ENCODE peak calls at places on chromosomes 6 and 20, in eight cellular contexts. One of them, this sample, is unnamed.

GRCh38 chr6:17630511-17631073 is 30.5 kb downstream of the FAM8A1 start:
- ATAC-seq in heart left ventricle: no peak
- ATAC-seq in T-cell: no peak
- ATAC-seq in mucosa of descending colon: peak; percentile 28
- ATAC-seq in CD4-positive, alpha-beta T cell: no peak
- ATAC-seq in pancreas: no peak
- ATAC-seq in right cardiac atrium: no peak
- ATAC-seq in activated CD4-positive, CD25-positive, alpha-beta regulatory T cell treated with anti-CD3 and anti-CD28 coated beads, Interleukin-2, amount 50 U/mL, for 24 hours: no peak
- ATAC-seq in this sample: no peak

GRCh38 chr20:52145587-52145986 is 46.0 kb downstream of the ZFP64 start:
- ATAC-seq in heart left ventricle: no peak
- ATAC-seq in T-cell: no peak
- ATAC-seq in mucosa of descending colon: no peak
- ATAC-seq in CD4-positive, alpha-beta T cell: no peak
- ATAC-seq in pancreas: no peak
- ATAC-seq in right cardiac atrium: no peak
- ATAC-seq in activated CD4-positive, CD25-positive, alpha-beta regulatory T cell treated with anti-CD3 and anti-CD28 coated beads, Interleukin-2, amount 50 U/mL, for 24 hours: no peak
- ATAC-seq in this sample: no peak

GRCh38 chr20:44247676-44248419 is 740 bp downstream of the GDAP1L1 start:
- ATAC-seq in heart left ventricle: no peak
- ATAC-seq in T-cell: no peak
- ATAC-seq in mucosa of descending colon: peak; percentile 22
- ATAC-seq in CD4-positive, alpha-beta T cell: no peak
- ATAC-seq in pancreas: peak; percentile 81
- ATAC-seq in right cardiac atrium: peak; percentile 75
- ATAC-seq in activated CD4-positive, CD25-positive, alpha-beta regulatory T cell treated with anti-CD3 and anti-CD28 coated beads, Interleukin-2, amount 50 U/mL, for 24 hours: no peak
- ATAC-seq in this sample: no peak

GRCh38 chr20:15396026-15396425 is 1058.6 kb upstream of the FLRT3 start:
- ATAC-seq in heart left ventricle: no peak
- ATAC-seq in T-cell: no peak
- ATAC-seq in mucosa of descending colon: no peak
- ATAC-seq in CD4-positive, alpha-beta T cell: no peak
- ATAC-seq in pancreas: no peak
- ATAC-seq in right cardiac atrium: no peak
- ATAC-seq in activated CD4-positive, CD25-positive, alpha-beta regulatory T cell treated with anti-CD3 and anti-CD28 coated beads, Interleukin-2, amount 50 U/mL, for 24 hours: no peak
- ATAC-seq in this sample: no peak

GRCh38 chr6:10151144-10151915 is 263.5 kb downstream of the TFAP2A start:
- ATAC-seq in heart left ventricle: no peak
- ATAC-seq in T-cell: no peak
- ATAC-seq in mucosa of descending colon: no peak
- ATAC-seq in CD4-positive, alpha-beta T cell: no peak
- ATAC-seq in pancreas: no peak
- ATAC-seq in right cardiac atrium: no peak
- ATAC-seq in activated CD4-positive, CD25-positive, alpha-beta regulatory T cell treated with anti-CD3 and anti-CD28 coated beads, Interleukin-2, amount 50 U/mL, for 24 hours: no peak
- ATAC-seq in this sample: no peak

GRCh38 chr6:167826230-167827061 is at the start of gene AFDN:
- ATAC-seq in heart left ventricle: peak; percentile 85
- ATAC-seq in T-cell: peak; percentile 90
- ATAC-seq in mucosa of descending colon: peak; percentile 89
- ATAC-seq in CD4-positive, alpha-beta T cell: peak; percentile 91
- ATAC-seq in pancreas: peak; percentile 85
- ATAC-seq in right cardiac atrium: peak; percentile 92
- ATAC-seq in activated CD4-positive, CD25-positive, alpha-beta regulatory T cell treated with anti-CD3 and anti-CD28 coated beads, Interleukin-2, amount 50 U/mL, for 24 hours: peak; percentile 87
- ATAC-seq in this sample: peak; percentile 78

GRCh38 chr20:50224553-50225255 is 34.1 kb downstream of the CEBPB start:
- ATAC-seq in heart left ventricle: peak; percentile 84
- ATAC-seq in T-cell: no peak
- ATAC-seq in mucosa of descending colon: peak; percentile 43
- ATAC-seq in CD4-positive, alpha-beta T cell: no peak
- ATAC-seq in pancreas: peak; percentile 56
- ATAC-seq in right cardiac atrium: peak; percentile 48
- ATAC-seq in activated CD4-positive, CD25-positive, alpha-beta regulatory T cell treated with anti-CD3 and anti-CD28 coated beads, Interleukin-2, amount 50 U/mL, for 24 hours: no peak
- ATAC-seq in this sample: no peak

GRCh38 chr6:45709834-45710233 is 305.8 kb downstream of the CLIC5 start:
- ATAC-seq in heart left ventricle: no peak
- ATAC-seq in T-cell: no peak
- ATAC-seq in mucosa of descending colon: peak; percentile 9
- ATAC-seq in CD4-positive, alpha-beta T cell: no peak
- ATAC-seq in pancreas: peak; percentile 34
- ATAC-seq in right cardiac atrium: no peak
- ATAC-seq in activated CD4-positive, CD25-positive, alpha-beta regulatory T cell treated with anti-CD3 and anti-CD28 coated beads, Interleukin-2, amount 50 U/mL, for 24 hours: peak; percentile 84
- ATAC-seq in this sample: peak; percentile 71

GRCh38 chr6:154138806-154139205 is 99.8 kb downstream of the OPRM1 start:
- ATAC-seq in heart left ventricle: no peak
- ATAC-seq in T-cell: no peak
- ATAC-seq in mucosa of descending colon: no peak
- ATAC-seq in CD4-positive, alpha-beta T cell: no peak
- ATAC-seq in pancreas: no peak
- ATAC-seq in right cardiac atrium: no peak
- ATAC-seq in activated CD4-positive, CD25-positive, alpha-beta regulatory T cell treated with anti-CD3 and anti-CD28 coated beads, Interleukin-2, amount 50 U/mL, for 24 hours: no peak
- ATAC-seq in this sample: no peak

GRCh38 chr20:53961527-53961926 is 108.9 kb downstream of the BCAS1 start:
- ATAC-seq in heart left ventricle: no peak
- ATAC-seq in T-cell: no peak
- ATAC-seq in mucosa of descending colon: no peak
- ATAC-seq in CD4-positive, alpha-beta T cell: no peak
- ATAC-seq in pancreas: no peak
- ATAC-seq in right cardiac atrium: no peak
- ATAC-seq in activated CD4-positive, CD25-positive, alpha-beta regulatory T cell treated with anti-CD3 and anti-CD28 coated beads, Interleukin-2, amount 50 U/mL, for 24 hours: no peak
- ATAC-seq in this sample: no peak

GRCh38 chr6:113763883-113764282 is 93.3 kb upstream of the MARCKS start:
- ATAC-seq in heart left ventricle: no peak
- ATAC-seq in T-cell: no peak
- ATAC-seq in mucosa of descending colon: peak; percentile 85
- ATAC-seq in CD4-positive, alpha-beta T cell: no peak
- ATAC-seq in pancreas: peak; percentile 60
- ATAC-seq in right cardiac atrium: peak; percentile 36
- ATAC-seq in activated CD4-positive, CD25-positive, alpha-beta regulatory T cell treated with anti-CD3 and anti-CD28 coated beads, Interleukin-2, amount 50 U/mL, for 24 hours: peak; percentile 38
- ATAC-seq in this sample: peak; percentile 87

GRCh38 chr6:50962213-50962759 is 143.6 kb downstream of the TFAP2B start:
- ATAC-seq in heart left ventricle: no peak
- ATAC-seq in T-cell: no peak
- ATAC-seq in mucosa of descending colon: no peak
- ATAC-seq in CD4-positive, alpha-beta T cell: no peak
- ATAC-seq in pancreas: no peak
- ATAC-seq in right cardiac atrium: no peak
- ATAC-seq in activated CD4-positive, CD25-positive, alpha-beta regulatory T cell treated with anti-CD3 and anti-CD28 coated beads, Interleukin-2, amount 50 U/mL, for 24 hours: no peak
- ATAC-seq in this sample: no peak

GRCh38 chr6:4935981-4936680 is 67.7 kb downstream of the RPP40 start:
- ATAC-seq in heart left ventricle: no peak
- ATAC-seq in T-cell: no peak
- ATAC-seq in mucosa of descending colon: no peak
- ATAC-seq in CD4-positive, alpha-beta T cell: no peak
- ATAC-seq in pancreas: no peak
- ATAC-seq in right cardiac atrium: no peak
- ATAC-seq in activated CD4-positive, CD25-positive, alpha-beta regulatory T cell treated with anti-CD3 and anti-CD28 coated beads, Interleukin-2, amount 50 U/mL, for 24 hours: no peak
- ATAC-seq in this sample: no peak

GRCh38 chr6:15522427-15522826 is 140.4 kb downstream of the DTNBP1 start:
- ATAC-seq in heart left ventricle: no peak
- ATAC-seq in T-cell: no peak
- ATAC-seq in mucosa of descending colon: peak; percentile 35
- ATAC-seq in CD4-positive, alpha-beta T cell: no peak
- ATAC-seq in pancreas: peak; percentile 80
- ATAC-seq in right cardiac atrium: peak; percentile 22
- ATAC-seq in activated CD4-positive, CD25-positive, alpha-beta regulatory T cell treated with anti-CD3 and anti-CD28 coated beads, Interleukin-2, amount 50 U/mL, for 24 hours: no peak
- ATAC-seq in this sample: peak; percentile 50

GRCh38 chr20:33893314-33893713 is 82.2 kb downstream of the CHMP4B start:
- ATAC-seq in heart left ventricle: no peak
- ATAC-seq in T-cell: no peak
- ATAC-seq in mucosa of descending colon: no peak
- ATAC-seq in CD4-positive, alpha-beta T cell: no peak
- ATAC-seq in pancreas: no peak
- ATAC-seq in right cardiac atrium: no peak
- ATAC-seq in activated CD4-positive, CD25-positive, alpha-beta regulatory T cell treated with anti-CD3 and anti-CD28 coated beads, Interleukin-2, amount 50 U/mL, for 24 hours: no peak
- ATAC-seq in this sample: no peak

GRCh38 chr6:135145509-135145865 is 35.6 kb upstream of the MYB start:
- ATAC-seq in heart left ventricle: no peak
- ATAC-seq in T-cell: no peak
- ATAC-seq in mucosa of descending colon: peak; percentile 59
- ATAC-seq in CD4-positive, alpha-beta T cell: no peak
- ATAC-seq in pancreas: peak; percentile 58
- ATAC-seq in right cardiac atrium: no peak
- ATAC-seq in activated CD4-positive, CD25-positive, alpha-beta regulatory T cell treated with anti-CD3 and anti-CD28 coated beads, Interleukin-2, amount 50 U/mL, for 24 hours: peak; percentile 43
- ATAC-seq in this sample: peak; percentile 44